ENCODE peak calls at places on chromosomes 5 and 9, in four cellular contexts. L is iPS-NIHi11, R is T-helper 2 cell, S is NCI-H1092. N is an unnamed sample.

GRCh38 chr9:21607576-21607975 is 125.5 kb upstream of the IFNE start:
- DNase-seq in S (no peak), L (no peak), R (no peak), N (no peak)

GRCh38 chr5:157130933-157131332 is 11.7 kb downstream of the MED7 start:
- DNase-seq in R (no peak), L (no peak), S (no peak), N (no peak)

GRCh38 chr9:90308746-90309145 is 333.9 kb downstream of the DIRAS2 start:
- DNase-seq in S (no peak), L (no peak), R (no peak), N (no peak)

GRCh38 chr5:144292029-144292428 is 121.4 kb downstream of the KCTD16 start:
- DNase-seq in S (no peak), R (no peak), L (no peak), N (no peak)

GRCh38 chr9:114503522-114504340 is 1.5 kb downstream of the WHRN start:
- DNase-seq in S (no peak), L (no peak), R (no peak), N (no peak)

GRCh38 chr5:172504736-172505402 is 50.5 kb upstream of the SH3PXD2B start:
- DNase-seq in L (no peak), S (no peak), R (no peak), N (no peak)

GRCh38 chr5:17374973-17375844 is 122.8 kb upstream of the TAF11L2 start:
- DNase-seq in L (peak; percentile 69), R (no peak), S (no peak), N (no peak)

GRCh38 chr5:141814064-141814982 is 63.9 kb downstream of the PCDH1 start:
- DNase-seq in S (peak; percentile 13), L (peak; percentile 80), R (no peak), N (peak; percentile 51)

N was measured in Ammon's horn.